ENCODE peak calls at places on chromosomes 5 and 9, in ten cellular contexts. D, E, M, F, U, T, Q, N, X and O are unnamed samples.
A peak's percentile ranks its signal among the peaks of the same experiment; 100 is the strongest.

GRCh38 chr9:113516840-113517577 is 53.5 kb downstream of the RGS3 start:
- DNase-seq in X (no peak), E (no peak), M (peak; percentile 63), T (no peak), D (peak; percentile 39), F (no peak), Q (no peak), N (no peak), U (no peak), O (no peak)

GRCh38 chr5:57499262-57500050 is 16.8 kb upstream of the ACTBL2 start:
- DNase-seq in D (peak; percentile 69), M (no peak), U (no peak), E (peak; percentile 74), X (no peak), Q (no peak), F (peak; percentile 15), N (no peak), T (no peak), O (peak; percentile 62)

GRCh38 chr9:131394464-131395026 is 659 bp downstream of the PRRC2B start:
- DNase-seq in N (peak; percentile 79), E (no peak), U (peak; percentile 72), T (no peak), D (no peak), F (no peak), X (no peak), M (peak; percentile 57), Q (no peak), O (no peak)

GRCh38 chr5:139438707-139439012 is 665 bp downstream of the DNAJC18 start:
- DNase-seq in E (no peak), D (no peak), U (no peak), Q (no peak), M (no peak), N (no peak), F (no peak), X (no peak), T (no peak), O (no peak)

GRCh38 chr9:114851301-114851700 is 45.5 kb upstream of the TNFSF15 start:
- DNase-seq in D (no peak), N (no peak), U (no peak), Q (no peak), X (no peak), M (no peak), E (no peak), F (no peak), T (no peak), O (no peak)

GRCh38 chr9:95313010-95313498 is 4.5 kb downstream of the FANCC start:
- DNase-seq in N (peak; percentile 55), X (no peak), E (peak; percentile 92), T (peak; percentile 66), D (peak; percentile 55), Q (no peak), M (peak; percentile 83), F (peak; percentile 89), U (peak; percentile 87), O (peak; percentile 65)

GRCh38 chr9:72772641-72773040 is 180.2 kb downstream of the ALDH1A1 start:
- DNase-seq in X (no peak), N (no peak), D (peak; percentile 7), E (no peak), F (no peak), T (no peak), U (no peak), Q (no peak), M (no peak), O (no peak)

GRCh38 chr9:99112750-99113417 is 8.0 kb downstream of the TGFBR1 start:
- DNase-seq in X (no peak), Q (no peak), U (no peak), E (no peak), F (no peak), T (no peak), M (no peak), D (no peak), N (no peak), O (no peak)

GRCh38 chr5:154541553-154541952 is 63.5 kb upstream of the HAND1 start:
- DNase-seq in N (no peak), E (peak; percentile 18), T (no peak), U (no peak), Q (no peak), X (no peak), M (no peak), F (no peak), D (no peak), O (peak; percentile 8)

GRCh38 chr5:10442581-10442980 is 902 bp downstream of the ROPN1L start:
- DNase-seq in M (no peak), Q (no peak), F (no peak), U (no peak), N (no peak), E (no peak), D (no peak), X (no peak), T (no peak), O (no peak)

GRCh38 chr5:68849906-68850305 is 243.9 kb upstream of the SLC30A5 start:
- DNase-seq in X (no peak), N (no peak), U (no peak), Q (no peak), M (no peak), F (no peak), E (no peak), D (no peak), T (no peak), O (no peak)

GRCh38 chr5:150641826-150642566 is 1.5 kb downstream of the SYNPO start:
- DNase-seq in X (no peak), Q (no peak), N (no peak), E (no peak), M (no peak), T (no peak), U (no peak), F (no peak), D (no peak), O (no peak)
- TF ChIP-seq POLR2A in X (no peak), Q (no peak), N (no peak), E (no peak), M (no peak), T (no peak), U (no peak), F (no peak), D (no peak), O (no peak)

DNA sequence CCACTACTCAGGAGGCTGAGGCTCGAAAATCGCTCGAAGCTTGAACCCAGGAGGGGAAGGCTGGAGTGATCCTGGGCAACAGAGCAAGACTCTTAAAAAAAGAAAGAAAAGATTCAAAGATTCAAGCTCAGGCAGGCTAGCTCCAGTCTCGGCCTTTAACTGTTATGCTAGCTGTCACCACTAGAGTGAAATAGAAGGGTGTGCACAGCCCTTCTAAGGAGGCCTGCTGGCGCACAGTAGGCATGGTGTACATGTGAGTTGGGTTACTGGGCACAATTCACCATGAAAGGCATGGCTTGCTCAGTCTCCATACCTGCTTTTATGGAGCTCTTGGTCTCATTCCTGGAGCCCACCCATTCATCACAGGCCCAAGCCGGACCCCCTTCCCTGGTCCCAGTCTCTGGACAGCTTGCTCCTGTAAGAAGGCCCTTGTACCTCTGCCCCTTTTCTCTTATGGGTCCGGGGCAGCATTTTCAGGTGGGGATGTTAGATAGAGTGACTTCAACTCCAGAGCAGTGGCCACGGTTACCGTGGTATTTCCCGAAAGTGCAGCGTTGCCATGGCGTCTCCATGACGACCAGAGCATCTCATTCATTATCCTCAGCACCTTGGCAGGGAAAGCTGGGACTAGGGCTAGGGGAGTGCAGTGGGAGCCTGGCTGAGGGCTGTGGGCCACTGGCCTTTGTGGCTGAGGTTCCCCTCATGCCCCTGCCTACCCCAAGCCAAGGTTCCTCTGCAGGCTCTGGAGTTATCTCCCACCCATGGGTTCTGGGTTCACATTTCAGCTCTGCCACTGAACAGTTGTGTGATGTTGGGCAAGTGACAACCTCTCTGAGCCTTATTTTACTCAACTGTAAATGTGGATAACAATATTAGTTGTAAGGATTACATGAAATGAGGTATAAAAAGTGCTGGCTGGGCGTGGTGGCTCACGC is 5.7 kb downstream of the NDST1 start:
- DNase-seq in Q (no peak), D (no peak), X (no peak), E (peak; percentile 62), F (no peak), N (no peak), T (no peak), U (no peak), M (no peak), O (no peak)
- TF ChIP-seq POLR2A in Q (no peak), D (no peak), X (no peak), E (no peak), F (no peak), N (no peak), T (no peak), U (no peak), M (no peak), O (no peak)

DNA sequence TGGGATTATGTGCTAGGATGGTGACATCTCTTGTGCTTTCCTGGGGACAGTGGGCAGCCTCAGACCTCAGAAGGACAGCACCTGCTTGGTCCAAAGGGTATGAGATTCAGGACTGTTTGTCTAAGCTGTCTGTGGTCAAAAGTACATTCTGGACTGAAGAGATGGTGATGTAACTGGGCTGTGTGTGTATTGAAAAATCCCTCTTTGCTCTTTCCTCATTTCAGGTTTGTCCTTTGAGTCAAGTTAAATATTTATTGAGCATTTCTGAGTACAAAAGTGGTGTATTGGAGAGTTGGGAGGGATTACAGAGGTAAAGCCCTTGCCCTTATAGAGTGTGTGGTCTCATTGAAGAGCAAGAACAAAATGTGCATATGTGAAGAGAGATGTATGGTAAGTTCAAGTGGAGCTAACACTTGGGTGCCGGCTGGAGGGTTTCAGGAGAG is 46.7 kb downstream of the RCL1 start:
- DNase-seq in N (no peak), D (peak; percentile 50), F (no peak), E (no peak), M (no peak), Q (no peak), U (no peak), T (no peak), X (no peak), O (no peak)
- TF ChIP-seq POLR2A in N (no peak), D (no peak), F (no peak), E (no peak), M (no peak), Q (no peak), U (no peak), T (no peak), X (no peak), O (no peak)

GRCh38 chr5:163163858-163164257 is 273.5 kb upstream of the CCNG1 start:
- DNase-seq in D (no peak), F (no peak), X (no peak), M (no peak), U (no peak), T (no peak), Q (no peak), E (no peak), N (no peak), O (no peak)

GRCh38 chr5:163161512-163161911 is 275.9 kb upstream of the CCNG1 start:
- DNase-seq in M (no peak), F (no peak), E (no peak), T (no peak), N (no peak), X (no peak), U (no peak), Q (no peak), D (no peak), O (no peak)

GRCh38 chr5:163165277-163165676 is 272.1 kb upstream of the CCNG1 start:
- DNase-seq in N (no peak), E (no peak), X (no peak), F (no peak), M (no peak), U (no peak), Q (no peak), D (no peak), T (no peak), O (no peak)

GRCh38 chr5:163162645-163163044 is 274.8 kb upstream of the CCNG1 start:
- DNase-seq in X (no peak), Q (no peak), F (no peak), T (no peak), D (no peak), N (no peak), M (no peak), E (no peak), U (no peak), O (no peak)
- TF ChIP-seq POLR2A in X (no peak), Q (no peak), F (no peak), T (no peak), D (no peak), N (no peak), M (no peak), E (no peak), U (no peak), O (no peak)

GRCh38 chr5:146446861-146447733 is at the start of gene TCERG1:
- DNase-seq in U (peak; percentile 99), F (peak; percentile 96), X (peak; percentile 97), E (peak; percentile 100), M (peak; percentile 99), N (peak; percentile 99), T (peak; percentile 100), Q (peak; percentile 99), D (peak; percentile 100), O (peak; percentile 100)
- TF ChIP-seq POLR2A in U (peak; percentile 33), F (peak; percentile 81), X (no peak), E (peak; percentile 44), M (peak; percentile 60), N (peak; percentile 34), T (peak; percentile 71), Q (peak; percentile 23), D (peak; percentile 82), O (peak; percentile 18)